ENCODE peak calls at places on chromosome 20, in six cellular contexts. U is neural progenitor cell, I is mammary epithelial cell, J is MM.1S, T is endodermal cell, S is left ventricle myocardium inferior. L is an unnamed sample. For H3K4me1, the result is how much of the 10 kb centered on the place peaks cover.

GRCh38 chr20:37095108-37095608 is 639 bp downstream of the RBL1 start:
- DNase-seq in U (peak), I (peak), J (peak), T (no peak), S (no peak), L (no peak)

GRCh38 chr20:59006864-59007757 is at the start of gene CTSZ:
- DNase-seq in U (peak), I (peak), J (peak), T (peak), S (peak), L (peak)

GRCh38 chr20:31901615-31902014 is 31.2 kb downstream of the TTLL9 start:
- DNase-seq in U (no peak), I (no peak), J (no peak), T (peak), S (no peak), L (no peak)

GRCh38 chr20:36543187-36544133 is 2.1 kb downstream of the MYL9 start:
- DNase-seq in U (no peak), I (no peak), J (no peak), T (peak), S (peak), L (peak)

GRCh38 chr20:62969179-62969760 is 16.8 kb downstream of the SLC17A9 start:
- DNase-seq in U (no peak), I (no peak), J (no peak), T (no peak), S (no peak), L (no peak)

GRCh38 chr20:44970243-44970757 is 4.0 kb downstream of the STK4 start:
- DNase-seq in U (no peak), I (no peak), J (peak), T (no peak), S (no peak), L (no peak)

GRCh38 chr20:46060975-46061374 is 28.8 kb downstream of the NCOA5 start:
- DNase-seq in U (no peak), I (no peak), J (no peak), T (peak), S (no peak), L (no peak)

GRCh38 chr20:63073738-63074065 is 66.9 kb upstream of the BHLHE23 start:
- DNase-seq in U (no peak), I (no peak), J (no peak), T (no peak), S (no peak), L (peak)

GRCh38 chr20:61982240-61982950 is 83.3 kb downstream of the TAF4 start:
- DNase-seq in U (no peak), I (no peak), J (no peak), T (no peak), S (no peak), L (no peak)

GRCh38 chr20:997016-997415 is 5.1 kb downstream of the RSPO4 start:
- DNase-seq in U (no peak), I (no peak), J (no peak), T (no peak), S (no peak), L (no peak)

GRCh38 chr20:997486-997885 is 4.6 kb downstream of the RSPO4 start:
- DNase-seq in U (no peak), I (no peak), J (no peak), T (no peak), S (no peak), L (no peak)

GRCh38 chr20:1001116-1001515 is 995 bp downstream of the RSPO4 start:
- DNase-seq in U (no peak), I (no peak), J (no peak), T (no peak), S (no peak), L (no peak)

GRCh38 chr20:1001981-1002681 is at the start of gene RSPO4:
- DNase-seq in U (peak), I (no peak), J (no peak), T (peak), S (no peak), L (no peak)

DNA sequence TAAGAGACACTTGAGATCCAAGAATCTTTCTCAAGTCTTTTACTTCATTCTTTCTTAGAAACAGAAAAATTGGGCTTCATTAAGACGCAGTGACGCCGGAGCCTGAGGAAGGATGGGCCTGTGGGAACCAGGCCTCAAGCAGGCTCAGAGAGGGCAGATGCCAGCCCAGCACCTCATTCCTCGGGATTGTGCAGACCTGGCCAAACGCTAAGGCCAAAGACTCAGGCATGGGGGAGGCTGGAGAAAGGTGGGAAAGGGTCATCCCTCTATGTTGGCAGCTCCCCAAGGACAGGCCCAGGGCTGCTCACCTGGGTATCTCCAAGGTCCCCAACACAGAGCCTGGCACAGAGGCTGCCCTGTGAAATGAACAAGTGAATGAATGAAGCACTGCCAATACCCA is 3.7 kb downstream of the RSPO4 start:
- DNase-seq in U (no peak), I (no peak), J (no peak), T (no peak), S (no peak), L (no peak)
- TF ChIP-seq CTCF in U (no peak), I (no peak), J (no peak), T (no peak), S (no peak), L (no peak)

GRCh38 chr20:41031243-41031619 is 2.6 kb downstream of the TOP1 start:
- DNase-seq in U (no peak), I (no peak), J (no peak), T (no peak), S (no peak), L (no peak)
- H3K4me1 ChIP-seq in U (half or more), I (under half), J (under half), T (under half), S (half or more), L (under half)

GRCh38 chr20:29740951-29741593 is 1516.4 kb upstream of the DEFB115 start:
- DNase-seq in U (no peak), I (no peak), J (no peak), T (peak), S (no peak), L (peak)
- H3K27ac ChIP-seq in U (no peak), I (no peak), J (no peak), T (no peak), S (no peak), L (no peak)

GRCh38 chr20:23078351-23078993 is 7.7 kb downstream of the CD93 start:
- DNase-seq in U (peak), I (no peak), J (no peak), T (no peak), S (no peak), L (no peak)

GRCh38 chr20:23079926-23080325 is 6.2 kb downstream of the CD93 start:
- DNase-seq in U (no peak), I (no peak), J (no peak), T (no peak), S (no peak), L (no peak)

GRCh38 chr20:23078994-23079364 is 7.1 kb downstream of the CD93 start:
- DNase-seq in U (peak), I (no peak), J (no peak), T (peak), S (no peak), L (no peak)

GRCh38 chr20:23081263-23081811 is 4.8 kb downstream of the CD93 start:
- DNase-seq in U (no peak), I (no peak), J (no peak), T (no peak), S (no peak), L (no peak)

GRCh38 chr20:23080521-23080920 is 5.6 kb downstream of the CD93 start:
- DNase-seq in U (no peak), I (no peak), J (no peak), T (no peak), S (no peak), L (no peak)
- TF ChIP-seq CTCF in U (no peak), I (no peak), J (no peak), T (no peak), S (no peak), L (no peak)

GRCh38 chr20:47453167-47453782 is 48.4 kb upstream of the NCOA3 start:
- DNase-seq in U (no peak), I (peak), J (peak), T (no peak), S (no peak), L (peak)
- H3K4me1 ChIP-seq in U (under half), I (under half), J (under half), T (under half), S (under half), L (under half)

DNA sequence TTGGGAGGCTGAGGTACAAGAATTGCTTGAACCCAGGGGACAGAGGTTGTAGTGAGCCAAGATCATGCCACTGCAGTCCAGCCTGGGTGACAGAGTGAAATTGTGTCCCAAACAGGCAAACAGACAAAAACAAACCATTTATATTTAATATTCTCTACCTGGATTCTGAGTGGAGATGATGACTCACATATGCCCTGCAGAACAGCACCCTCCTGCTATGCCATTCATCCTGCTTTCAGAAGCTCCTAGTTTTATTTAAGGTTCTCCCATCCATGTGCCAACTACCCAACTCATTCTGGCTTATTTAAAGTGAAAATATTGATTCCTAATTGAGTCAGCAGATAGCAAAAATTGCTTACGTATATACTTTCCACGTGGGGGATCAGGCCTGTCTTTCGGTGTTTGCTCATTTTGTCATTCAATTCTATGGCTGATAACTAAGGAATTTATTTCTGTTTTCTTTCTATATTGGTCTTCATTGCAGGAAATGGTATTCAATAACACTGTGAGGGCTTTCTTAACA is 459.1 kb upstream of the JAG1 start:
- DNase-seq in U (no peak), I (peak), J (no peak), T (no peak), S (no peak), L (no peak)
- H3K27ac ChIP-seq in U (no peak), I (no peak), J (no peak), T (no peak), S (no peak), L (no peak)

GRCh38 chr20:50152394-50153152 is 950 bp downstream of the PEDS1 start:
- DNase-seq in U (no peak), I (peak), J (no peak), T (peak), S (no peak), L (no peak)
- TF ChIP-seq CTCF in U (peak), I (peak), J (no peak), T (peak), S (no peak), L (no peak)

GRCh38 chr20:25254571-25254970 is 6.7 kb downstream of the PYGB start:
- DNase-seq in U (peak), I (no peak), J (no peak), T (peak), S (no peak), L (no peak)

GRCh38 chr20:25254986-25255680 is 7.2 kb downstream of the PYGB start:
- DNase-seq in U (no peak), I (peak), J (no peak), T (peak), S (peak), L (peak)

GRCh38 chr20:25257756-25258462 is 10.0 kb downstream of the PYGB start:
- DNase-seq in U (no peak), I (no peak), J (no peak), T (peak), S (no peak), L (no peak)

GRCh38 chr20:25257130-25257529 is 9.2 kb downstream of the PYGB start:
- DNase-seq in U (no peak), I (no peak), J (no peak), T (peak), S (no peak), L (no peak)

DNA sequence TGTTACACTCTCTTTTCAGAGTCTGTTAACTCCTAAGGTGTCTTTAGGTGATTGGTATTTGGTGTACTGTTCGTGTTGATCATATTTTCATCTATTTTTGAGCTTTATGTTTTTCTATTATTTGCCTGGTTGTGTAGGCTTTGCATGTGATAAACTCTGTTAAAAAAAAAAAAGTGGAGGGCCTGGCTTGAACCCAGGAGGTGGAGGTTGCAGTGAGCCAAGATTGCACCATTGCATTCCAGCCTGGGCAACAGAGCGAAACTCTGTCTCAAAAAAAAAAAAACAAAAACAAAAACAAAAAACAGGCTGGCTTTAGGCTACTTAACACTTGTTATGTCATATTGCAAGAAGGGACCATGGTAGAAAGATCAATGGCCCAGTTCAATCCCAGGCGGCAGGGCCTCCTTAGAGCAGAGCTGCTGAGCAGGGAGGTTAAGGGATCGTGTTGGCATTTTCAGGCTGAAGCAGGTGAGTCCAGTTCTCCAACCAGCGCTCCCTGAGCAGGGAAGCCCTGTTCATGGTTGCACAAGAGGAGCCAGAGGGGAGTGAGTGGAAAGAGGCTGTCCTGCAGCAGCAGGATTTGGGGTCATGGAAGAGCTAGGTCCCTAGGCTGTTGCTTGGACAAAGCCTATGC is 8.5 kb downstream of the PYGB start:
- DNase-seq in U (no peak), I (no peak), J (no peak), T (peak), S (no peak), L (no peak)
- H3K4me1 ChIP-seq in U (under half), I (under half), J (under half), T (under half), S (half or more), L (under half)

GRCh38 chr20:50189681-50190250 is 864 bp upstream of the CEBPB start:
- DNase-seq in U (peak), I (no peak), J (peak), T (peak), S (peak), L (peak)
- H3K27ac ChIP-seq in U (no peak), I (no peak), J (no peak), T (no peak), S (peak), L (no peak)

L was measured in kidney.